ENCODE peak calls at places on chromosomes 1 and 21, in ten cellular contexts. O is Peyer's patch, K is body of pancreas, P is NB4, C is adrenal gland, J is endothelial cell of umbilical vein, G is uterus, Z is right lobe of liver, N is A549, A is esophagus squamous epithelium. F is an unnamed sample.

GRCh38 chr21:37656899-37657298 is 259.4 kb downstream of the KCNJ6 start:
- DNase-seq in N (no peak), O (no peak), J (no peak), P (no peak), K (no peak), Z (no peak), C (no peak), A (no peak), G (no peak), F (no peak)

GRCh38 chr1:87182611-87183010 is 146.1 kb upstream of the LMO4 start:
- DNase-seq in K (no peak), J (no peak), P (no peak), O (no peak), C (no peak), G (no peak), Z (no peak), A (no peak), N (no peak), F (no peak)

GRCh38 chr1:94300731-94301130 is 63.3 kb upstream of the ARHGAP29 start:
- DNase-seq in P (no peak), C (no peak), A (no peak), O (no peak), J (no peak), G (no peak), K (no peak), Z (no peak), N (no peak), F (no peak)

GRCh38 chr1:192696082-192696481 is 60.1 kb downstream of the RGS13 start:
- DNase-seq in C (no peak), Z (no peak), K (no peak), J (no peak), P (no peak), A (no peak), O (no peak), N (no peak), G (no peak), F (no peak)

GRCh38 chr1:233448290-233448689 is 120.8 kb downstream of the MAP3K21 start:
- DNase-seq in P (no peak), K (no peak), O (no peak), N (no peak), G (no peak), C (peak), Z (peak), J (no peak), A (no peak), F (no peak)

GRCh38 chr1:24119859-24120756 is 8.2 kb upstream of the MYOM3 start:
- DNase-seq in P (no peak), G (no peak), N (no peak), J (no peak), O (peak), Z (peak), K (peak), C (peak), A (no peak), F (no peak)

GRCh38 chr21:45318556-45319341 is 31.1 kb upstream of the POFUT2 start:
- DNase-seq in O (peak), G (peak), C (peak), P (no peak), K (peak), A (no peak), J (peak), N (peak), Z (peak), F (peak)

GRCh38 chr1:39898648-39899603 is 2.8 kb downstream of the MYCL start:
- DNase-seq in G (no peak), Z (peak), J (peak), P (peak), C (no peak), O (no peak), K (peak), N (peak), A (no peak), F (no peak)

GRCh38 chr21:42041246-42041645 is 29.9 kb upstream of the UMODL1 start:
- DNase-seq in J (no peak), C (no peak), O (no peak), P (no peak), A (no peak), Z (no peak), G (no peak), N (no peak), K (no peak), F (no peak)

GRCh38 chr21:34192646-34193285 is 119.4 kb downstream of the MRPS6 start:
- DNase-seq in O (no peak), K (no peak), G (no peak), J (no peak), N (no peak), C (no peak), P (no peak), A (no peak), Z (no peak), F (no peak)

GRCh38 chr1:45394342-45394741 is 54.1 kb upstream of the MUTYH start:
- DNase-seq in G (no peak), N (no peak), O (no peak), P (peak), J (peak), K (no peak), Z (no peak), A (no peak), C (no peak), F (no peak)

GRCh38 chr1:241934181-241934815 is 23.3 kb upstream of the BECN2 start:
- DNase-seq in K (peak), P (no peak), O (no peak), G (peak), Z (no peak), C (peak), A (no peak), J (no peak), N (no peak), F (peak)

GRCh38 chr1:153984125-153984899 is 1.8 kb downstream of the RAB13 start:
- DNase-seq in P (no peak), O (no peak), A (no peak), J (no peak), K (no peak), C (no peak), Z (no peak), N (no peak), G (no peak), F (no peak)

GRCh38 chr1:153990468-153991150 is at the start of gene RPS27:
- DNase-seq in N (peak), C (peak), O (peak), A (peak), G (peak), P (peak), K (peak), Z (peak), J (peak), F (peak)

GRCh38 chr1:153985984-153986761 is at the start of gene RAB13:
- DNase-seq in O (peak), C (peak), A (no peak), Z (peak), G (peak), P (peak), J (peak), N (peak), K (peak), F (peak)

GRCh38 chr1:153987621-153988020 is 1.5 kb upstream of the RAB13 start:
- DNase-seq in A (no peak), G (no peak), K (no peak), Z (no peak), N (no peak), J (no peak), C (no peak), O (no peak), P (no peak), F (no peak)

GRCh38 chr1:153985341-153985912 is 712 bp downstream of the RAB13 start:
- DNase-seq in Z (no peak), N (no peak), K (no peak), G (peak), P (peak), J (peak), C (no peak), A (no peak), O (no peak), F (peak)
- TF ChIP-seq POLR2A in Z (no peak), N (no peak), K (no peak), G (peak), P (no peak), J (no peak), C (no peak), A (peak), O (no peak), F (peak)

GRCh38 chr1:224333309-224333926 is 3.4 kb upstream of the NVL start:
- DNase-seq in A (no peak), J (peak), G (no peak), K (no peak), Z (no peak), P (peak), C (no peak), N (peak), O (no peak), F (no peak)
- TF ChIP-seq CTCF in A (peak), J (peak), G (peak), K (peak), Z (peak), P (peak), C (peak), N (peak), O (peak), F (peak)

GRCh38 chr1:214187933-214188332 is 93.0 kb upstream of the SMYD2 start:
- DNase-seq in P (no peak), A (no peak), O (no peak), N (no peak), K (no peak), J (no peak), C (no peak), G (no peak), Z (no peak), F (no peak)
- H3K4me3 ChIP-seq in P (no peak), A (no peak), O (no peak), N (no peak), K (no peak), J (no peak), C (no peak), G (no peak), Z (no peak), F (no peak)

GRCh38 chr1:23019094-23019850 is at the start of gene KDM1A:
- DNase-seq in P (peak), A (peak), N (peak), K (peak), J (peak), C (peak), G (peak), Z (peak), O (peak), F (peak)
- TF ChIP-seq POLR2A in P (peak), A (peak), N (peak), K (peak), J (peak), C (peak), G (peak), Z (peak), O (peak), F (peak)

GRCh38 chr1:213419369-213420030 is 368.5 kb downstream of the RPS6KC1 start:
- DNase-seq in Z (no peak), G (no peak), O (no peak), K (no peak), J (no peak), A (no peak), P (peak), N (no peak), C (no peak), F (no peak)
- TF ChIP-seq CTCF in Z (no peak), G (no peak), O (no peak), K (no peak), J (no peak), A (no peak), P (no peak), N (no peak), C (no peak), F (no peak)